ENCODE peak calls at places on chromosomes 7 and 10, in nine cellular contexts. One of them, this sample, is unnamed.
A peak's percentile ranks its signal among the peaks of the same experiment; 100 is the strongest.

GRCh38 chr10:122010405-122011050 is 21.6 kb downstream of the TACC2 start:
- DNase-seq in HuH-7: no peak
- DNase-seq in activated CD8-positive, alpha-beta memory T cell treated with anti-CD3 and anti-CD28 coated beads, Interleukin-2, amount 50 U/mL, for 4 hours: no peak
- DNase-seq in A549: no peak
- DNase-seq in neural crest cell: no peak
- DNase-seq in NCI-H1105: no peak
- DNase-seq in activated naive CD4-positive, alpha-beta T cell treated with anti-CD3 and anti-CD28 coated beads, Interleukin-2, amount 10 ng/mL, durations not matched to agents 7 days and 5 days: no peak
- DNase-seq in fibroblast of mammary gland: no peak
- DNase-seq in substantia nigra: no peak
- DNase-seq in this sample: no peak

GRCh38 chr10:10500941-10501340 is 516.7 kb upstream of the CELF2 start:
- DNase-seq in HuH-7: no peak
- DNase-seq in activated CD8-positive, alpha-beta memory T cell treated with anti-CD3 and anti-CD28 coated beads, Interleukin-2, amount 50 U/mL, for 4 hours: no peak
- DNase-seq in A549: no peak
- DNase-seq in neural crest cell: no peak
- DNase-seq in NCI-H1105: no peak
- DNase-seq in activated naive CD4-positive, alpha-beta T cell treated with anti-CD3 and anti-CD28 coated beads, Interleukin-2, amount 10 ng/mL, durations not matched to agents 7 days and 5 days: no peak
- DNase-seq in fibroblast of mammary gland: peak; percentile 86
- DNase-seq in substantia nigra: no peak
- DNase-seq in this sample: no peak

GRCh38 chr7:133364959-133365680 is 112.2 kb downstream of the EXOC4 start:
- DNase-seq in HuH-7: no peak
- DNase-seq in activated CD8-positive, alpha-beta memory T cell treated with anti-CD3 and anti-CD28 coated beads, Interleukin-2, amount 50 U/mL, for 4 hours: no peak
- DNase-seq in A549: no peak
- DNase-seq in neural crest cell: no peak
- DNase-seq in NCI-H1105: no peak
- DNase-seq in activated naive CD4-positive, alpha-beta T cell treated with anti-CD3 and anti-CD28 coated beads, Interleukin-2, amount 10 ng/mL, durations not matched to agents 7 days and 5 days: no peak
- DNase-seq in fibroblast of mammary gland: peak; percentile 44
- DNase-seq in substantia nigra: no peak
- DNase-seq in this sample: no peak

GRCh38 chr10:4344544-4344994 is 481.4 kb upstream of the AKR1E2 start:
- DNase-seq in HuH-7: no peak
- DNase-seq in activated CD8-positive, alpha-beta memory T cell treated with anti-CD3 and anti-CD28 coated beads, Interleukin-2, amount 50 U/mL, for 4 hours: no peak
- DNase-seq in A549: peak; percentile 69
- DNase-seq in neural crest cell: no peak
- DNase-seq in NCI-H1105: no peak
- DNase-seq in activated naive CD4-positive, alpha-beta T cell treated with anti-CD3 and anti-CD28 coated beads, Interleukin-2, amount 10 ng/mL, durations not matched to agents 7 days and 5 days: no peak
- DNase-seq in fibroblast of mammary gland: peak; percentile 100
- DNase-seq in substantia nigra: no peak
- DNase-seq in this sample: no peak

GRCh38 chr7:151076863-151077704 is 3.5 kb downstream of the FASTK start:
- DNase-seq in HuH-7: peak; percentile 73
- DNase-seq in activated CD8-positive, alpha-beta memory T cell treated with anti-CD3 and anti-CD28 coated beads, Interleukin-2, amount 50 U/mL, for 4 hours: no peak
- DNase-seq in A549: peak; percentile 70
- DNase-seq in neural crest cell: peak; percentile 47
- DNase-seq in NCI-H1105: no peak
- DNase-seq in activated naive CD4-positive, alpha-beta T cell treated with anti-CD3 and anti-CD28 coated beads, Interleukin-2, amount 10 ng/mL, durations not matched to agents 7 days and 5 days: no peak
- DNase-seq in fibroblast of mammary gland: no peak
- DNase-seq in substantia nigra: no peak
- DNase-seq in this sample: no peak

GRCh38 chr10:44882146-44882720 is 28.9 kb upstream of the TMEM72 start:
- DNase-seq in HuH-7: no peak
- DNase-seq in activated CD8-positive, alpha-beta memory T cell treated with anti-CD3 and anti-CD28 coated beads, Interleukin-2, amount 50 U/mL, for 4 hours: no peak
- DNase-seq in A549: no peak
- DNase-seq in neural crest cell: no peak
- DNase-seq in NCI-H1105: no peak
- DNase-seq in activated naive CD4-positive, alpha-beta T cell treated with anti-CD3 and anti-CD28 coated beads, Interleukin-2, amount 10 ng/mL, durations not matched to agents 7 days and 5 days: no peak
- DNase-seq in fibroblast of mammary gland: no peak
- DNase-seq in substantia nigra: no peak
- DNase-seq in this sample: no peak

GRCh38 chr7:81883801-81884393 is 114.0 kb upstream of the HGF start:
- DNase-seq in HuH-7: no peak
- DNase-seq in activated CD8-positive, alpha-beta memory T cell treated with anti-CD3 and anti-CD28 coated beads, Interleukin-2, amount 50 U/mL, for 4 hours: no peak
- DNase-seq in A549: no peak
- DNase-seq in neural crest cell: no peak
- DNase-seq in NCI-H1105: no peak
- DNase-seq in activated naive CD4-positive, alpha-beta T cell treated with anti-CD3 and anti-CD28 coated beads, Interleukin-2, amount 10 ng/mL, durations not matched to agents 7 days and 5 days: no peak
- DNase-seq in fibroblast of mammary gland: no peak
- DNase-seq in substantia nigra: no peak
- DNase-seq in this sample: no peak

GRCh38 chr10:58319599-58319998 is 15.2 kb upstream of the UBE2D1 start:
- DNase-seq in HuH-7: no peak
- DNase-seq in activated CD8-positive, alpha-beta memory T cell treated with anti-CD3 and anti-CD28 coated beads, Interleukin-2, amount 50 U/mL, for 4 hours: no peak
- DNase-seq in A549: no peak
- DNase-seq in neural crest cell: no peak
- DNase-seq in NCI-H1105: no peak
- DNase-seq in activated naive CD4-positive, alpha-beta T cell treated with anti-CD3 and anti-CD28 coated beads, Interleukin-2, amount 10 ng/mL, durations not matched to agents 7 days and 5 days: no peak
- DNase-seq in fibroblast of mammary gland: peak; percentile 7
- DNase-seq in substantia nigra: no peak
- DNase-seq in this sample: no peak

GRCh38 chr7:121058975-121059374 is 70.5 kb downstream of the CPED1 start:
- DNase-seq in HuH-7: no peak
- DNase-seq in activated CD8-positive, alpha-beta memory T cell treated with anti-CD3 and anti-CD28 coated beads, Interleukin-2, amount 50 U/mL, for 4 hours: no peak
- DNase-seq in A549: no peak
- DNase-seq in neural crest cell: no peak
- DNase-seq in NCI-H1105: no peak
- DNase-seq in activated naive CD4-positive, alpha-beta T cell treated with anti-CD3 and anti-CD28 coated beads, Interleukin-2, amount 10 ng/mL, durations not matched to agents 7 days and 5 days: no peak
- DNase-seq in fibroblast of mammary gland: no peak
- DNase-seq in substantia nigra: no peak
- DNase-seq in this sample: no peak

GRCh38 chr7:130982160-130982638 is 248.2 kb upstream of the KLF14 start:
- DNase-seq in HuH-7: peak; percentile 40
- DNase-seq in activated CD8-positive, alpha-beta memory T cell treated with anti-CD3 and anti-CD28 coated beads, Interleukin-2, amount 50 U/mL, for 4 hours: no peak
- DNase-seq in A549: peak; percentile 43
- DNase-seq in neural crest cell: no peak
- DNase-seq in NCI-H1105: peak; percentile 30
- DNase-seq in activated naive CD4-positive, alpha-beta T cell treated with anti-CD3 and anti-CD28 coated beads, Interleukin-2, amount 10 ng/mL, durations not matched to agents 7 days and 5 days: peak; percentile 41
- DNase-seq in fibroblast of mammary gland: peak; percentile 66
- DNase-seq in substantia nigra: no peak
- DNase-seq in this sample: no peak

GRCh38 chr7:111844904-111845662 is 282.8 kb upstream of the IMMP2L start:
- DNase-seq in HuH-7: no peak
- DNase-seq in activated CD8-positive, alpha-beta memory T cell treated with anti-CD3 and anti-CD28 coated beads, Interleukin-2, amount 50 U/mL, for 4 hours: no peak
- DNase-seq in A549: no peak
- DNase-seq in neural crest cell: no peak
- DNase-seq in NCI-H1105: no peak
- DNase-seq in activated naive CD4-positive, alpha-beta T cell treated with anti-CD3 and anti-CD28 coated beads, Interleukin-2, amount 10 ng/mL, durations not matched to agents 7 days and 5 days: no peak
- DNase-seq in fibroblast of mammary gland: no peak
- DNase-seq in substantia nigra: no peak
- DNase-seq in this sample: no peak

GRCh38 chr7:5213286-5213645 is 23.2 kb downstream of the WIPI2 start:
- DNase-seq in HuH-7: no peak
- DNase-seq in activated CD8-positive, alpha-beta memory T cell treated with anti-CD3 and anti-CD28 coated beads, Interleukin-2, amount 50 U/mL, for 4 hours: no peak
- DNase-seq in A549: no peak
- DNase-seq in neural crest cell: no peak
- DNase-seq in NCI-H1105: no peak
- DNase-seq in activated naive CD4-positive, alpha-beta T cell treated with anti-CD3 and anti-CD28 coated beads, Interleukin-2, amount 10 ng/mL, durations not matched to agents 7 days and 5 days: no peak
- DNase-seq in fibroblast of mammary gland: no peak
- DNase-seq in substantia nigra: no peak
- DNase-seq in this sample: no peak

GRCh38 chr10:5614081-5614721 is 52.2 kb downstream of the ASB13 start:
- DNase-seq in HuH-7: peak; percentile 40
- DNase-seq in activated CD8-positive, alpha-beta memory T cell treated with anti-CD3 and anti-CD28 coated beads, Interleukin-2, amount 50 U/mL, for 4 hours: no peak
- DNase-seq in A549: no peak
- DNase-seq in neural crest cell: no peak
- DNase-seq in NCI-H1105: no peak
- DNase-seq in activated naive CD4-positive, alpha-beta T cell treated with anti-CD3 and anti-CD28 coated beads, Interleukin-2, amount 10 ng/mL, durations not matched to agents 7 days and 5 days: no peak
- DNase-seq in fibroblast of mammary gland: peak; percentile 63
- DNase-seq in substantia nigra: no peak
- DNase-seq in this sample: no peak

GRCh38 chr10:130493446-130494198 is 357.4 kb downstream of the GLRX3 start:
- DNase-seq in HuH-7: no peak
- DNase-seq in activated CD8-positive, alpha-beta memory T cell treated with anti-CD3 and anti-CD28 coated beads, Interleukin-2, amount 50 U/mL, for 4 hours: no peak
- DNase-seq in A549: no peak
- DNase-seq in neural crest cell: peak; percentile 12
- DNase-seq in NCI-H1105: no peak
- DNase-seq in activated naive CD4-positive, alpha-beta T cell treated with anti-CD3 and anti-CD28 coated beads, Interleukin-2, amount 10 ng/mL, durations not matched to agents 7 days and 5 days: no peak
- DNase-seq in fibroblast of mammary gland: no peak
- DNase-seq in substantia nigra: no peak
- DNase-seq in this sample: no peak

GRCh38 chr7:95427914-95428516 is 6.8 kb downstream of the PON2 start:
- DNase-seq in HuH-7: no peak
- DNase-seq in activated CD8-positive, alpha-beta memory T cell treated with anti-CD3 and anti-CD28 coated beads, Interleukin-2, amount 50 U/mL, for 4 hours: no peak
- DNase-seq in A549: no peak
- DNase-seq in neural crest cell: no peak
- DNase-seq in NCI-H1105: no peak
- DNase-seq in activated naive CD4-positive, alpha-beta T cell treated with anti-CD3 and anti-CD28 coated beads, Interleukin-2, amount 10 ng/mL, durations not matched to agents 7 days and 5 days: no peak
- DNase-seq in fibroblast of mammary gland: no peak
- DNase-seq in substantia nigra: no peak
- DNase-seq in this sample: no peak

GRCh38 chr7:51376420-51377092 is 59.9 kb upstream of the COBL start:
- DNase-seq in HuH-7: no peak
- DNase-seq in activated CD8-positive, alpha-beta memory T cell treated with anti-CD3 and anti-CD28 coated beads, Interleukin-2, amount 50 U/mL, for 4 hours: no peak
- DNase-seq in A549: no peak
- DNase-seq in neural crest cell: no peak
- DNase-seq in NCI-H1105: no peak
- DNase-seq in activated naive CD4-positive, alpha-beta T cell treated with anti-CD3 and anti-CD28 coated beads, Interleukin-2, amount 10 ng/mL, durations not matched to agents 7 days and 5 days: no peak
- DNase-seq in fibroblast of mammary gland: peak; percentile 55
- DNase-seq in substantia nigra: no peak
- DNase-seq in this sample: no peak

GRCh38 chr7:24748521-24748920 is 8.7 kb downstream of the GSDME start:
- DNase-seq in HuH-7: no peak
- DNase-seq in activated CD8-positive, alpha-beta memory T cell treated with anti-CD3 and anti-CD28 coated beads, Interleukin-2, amount 50 U/mL, for 4 hours: no peak
- DNase-seq in A549: no peak
- DNase-seq in neural crest cell: no peak
- DNase-seq in NCI-H1105: no peak
- DNase-seq in activated naive CD4-positive, alpha-beta T cell treated with anti-CD3 and anti-CD28 coated beads, Interleukin-2, amount 10 ng/mL, durations not matched to agents 7 days and 5 days: no peak
- DNase-seq in fibroblast of mammary gland: no peak
- DNase-seq in substantia nigra: no peak
- DNase-seq in this sample: no peak

GRCh38 chr7:88586877-88587276 is 172.6 kb upstream of the ZNF804B start:
- DNase-seq in HuH-7: no peak
- DNase-seq in activated CD8-positive, alpha-beta memory T cell treated with anti-CD3 and anti-CD28 coated beads, Interleukin-2, amount 50 U/mL, for 4 hours: no peak
- DNase-seq in A549: no peak
- DNase-seq in neural crest cell: no peak
- DNase-seq in NCI-H1105: no peak
- DNase-seq in activated naive CD4-positive, alpha-beta T cell treated with anti-CD3 and anti-CD28 coated beads, Interleukin-2, amount 10 ng/mL, durations not matched to agents 7 days and 5 days: no peak
- DNase-seq in fibroblast of mammary gland: no peak
- DNase-seq in substantia nigra: no peak
- DNase-seq in this sample: no peak

GRCh38 chr7:10122573-10123100 is 851.0 kb upstream of the PHF14 start:
- DNase-seq in HuH-7: no peak
- DNase-seq in activated CD8-positive, alpha-beta memory T cell treated with anti-CD3 and anti-CD28 coated beads, Interleukin-2, amount 50 U/mL, for 4 hours: no peak
- DNase-seq in A549: no peak
- DNase-seq in neural crest cell: peak; percentile 33
- DNase-seq in NCI-H1105: peak; percentile 9
- DNase-seq in activated naive CD4-positive, alpha-beta T cell treated with anti-CD3 and anti-CD28 coated beads, Interleukin-2, amount 10 ng/mL, durations not matched to agents 7 days and 5 days: no peak
- DNase-seq in fibroblast of mammary gland: no peak
- DNase-seq in substantia nigra: peak; percentile 35
- DNase-seq in this sample: no peak

GRCh38 chr7:451255-452229 is 68.1 kb downstream of the PDGFA start:
- DNase-seq in HuH-7: no peak
- DNase-seq in activated CD8-positive, alpha-beta memory T cell treated with anti-CD3 and anti-CD28 coated beads, Interleukin-2, amount 50 U/mL, for 4 hours: no peak
- DNase-seq in A549: no peak
- DNase-seq in neural crest cell: no peak
- DNase-seq in NCI-H1105: no peak
- DNase-seq in activated naive CD4-positive, alpha-beta T cell treated with anti-CD3 and anti-CD28 coated beads, Interleukin-2, amount 10 ng/mL, durations not matched to agents 7 days and 5 days: no peak
- DNase-seq in fibroblast of mammary gland: no peak
- DNase-seq in substantia nigra: no peak
- DNase-seq in this sample: no peak

GRCh38 chr10:36178616-36179015 is 536.5 kb upstream of the FZD8 start:
- DNase-seq in HuH-7: no peak
- DNase-seq in activated CD8-positive, alpha-beta memory T cell treated with anti-CD3 and anti-CD28 coated beads, Interleukin-2, amount 50 U/mL, for 4 hours: no peak
- DNase-seq in A549: no peak
- DNase-seq in neural crest cell: no peak
- DNase-seq in NCI-H1105: no peak
- DNase-seq in activated naive CD4-positive, alpha-beta T cell treated with anti-CD3 and anti-CD28 coated beads, Interleukin-2, amount 10 ng/mL, durations not matched to agents 7 days and 5 days: no peak
- DNase-seq in fibroblast of mammary gland: no peak
- DNase-seq in substantia nigra: no peak
- DNase-seq in this sample: no peak

GRCh38 chr7:117715784-117716445 is 157.3 kb downstream of the CTTNBP2 start:
- DNase-seq in HuH-7: peak; percentile 54
- DNase-seq in activated CD8-positive, alpha-beta memory T cell treated with anti-CD3 and anti-CD28 coated beads, Interleukin-2, amount 50 U/mL, for 4 hours: no peak
- DNase-seq in A549: peak; percentile 61
- DNase-seq in neural crest cell: peak; percentile 35
- DNase-seq in NCI-H1105: peak; percentile 30
- DNase-seq in activated naive CD4-positive, alpha-beta T cell treated with anti-CD3 and anti-CD28 coated beads, Interleukin-2, amount 10 ng/mL, durations not matched to agents 7 days and 5 days: no peak
- DNase-seq in fibroblast of mammary gland: peak; percentile 63
- DNase-seq in substantia nigra: peak; percentile 6
- DNase-seq in this sample: peak; percentile 16

This sample was measured in progenitor cell of endocrine pancreas.